ENCODE peak calls at places on chromosome 18, in six cellular contexts. B, O, U, H, F and M are unnamed samples. For H3K4me1, the result is how much of the 10 kb centered on the place peaks cover.

GRCh38 chr18:68362907-68363306 is 352.0 kb downstream of the TMX3 start:
- DNase-seq in H (no peak), O (no peak), U (no peak), F (no peak), B (no peak), M (no peak)

GRCh38 chr18:75211721-75212625 is 1.4 kb downstream of the TSHZ1 start:
- DNase-seq in F (peak), B (peak), O (peak), U (peak), H (no peak), M (peak)

GRCh38 chr18:63979409-63979908 is 9.6 kb downstream of the SERPINB8 start:
- DNase-seq in F (peak), H (no peak), B (peak), O (peak), U (peak), M (no peak)

GRCh38 chr18:47150824-47151366 is 595 bp upstream of the HDHD2 start:
- DNase-seq in B (no peak), U (peak), O (peak), F (no peak), H (no peak), M (no peak)

GRCh38 chr18:12860530-12860929 is 23.5 kb downstream of the PTPN2 start:
- DNase-seq in O (no peak), U (no peak), B (no peak), H (no peak), F (no peak), M (no peak)

GRCh38 chr18:13266208-13267100 is 47.9 kb downstream of the LDLRAD4 start:
- DNase-seq in H (no peak), O (no peak), F (peak), B (no peak), U (no peak), M (peak)

GRCh38 chr18:21129586-21130216 is 18.1 kb upstream of the ROCK1 start:
- DNase-seq in U (no peak), H (no peak), O (no peak), B (no peak), F (peak), M (no peak)

GRCh38 chr18:75216926-75217303 is 6.3 kb downstream of the TSHZ1 start:
- DNase-seq in F (no peak), B (no peak), H (no peak), O (no peak), U (no peak), M (no peak)

GRCh38 chr18:12598181-12598921 is 59.6 kb downstream of the SPIRE1 start:
- DNase-seq in H (no peak), B (peak), O (peak), U (peak), F (peak), M (no peak)

GRCh38 chr18:36735130-36735529 is 93.7 kb downstream of the TPGS2 start:
- DNase-seq in H (no peak), F (no peak), O (no peak), B (no peak), U (no peak), M (no peak)

GRCh38 chr18:30132959-30133358 is 909.6 kb downstream of the DSC3 start:
- DNase-seq in H (no peak), U (no peak), O (no peak), B (no peak), F (peak), M (no peak)

GRCh38 chr18:42821492-42821891 is 294.0 kb downstream of the RIT2 start:
- DNase-seq in F (no peak), H (no peak), B (no peak), O (no peak), U (no peak), M (no peak)

GRCh38 chr18:52287151-52287550 is 52.8 kb upstream of the DCC start:
- DNase-seq in O (peak), B (no peak), F (no peak), U (no peak), H (no peak), M (no peak)

GRCh38 chr18:35131387-35132283 is 90.4 kb downstream of the MAPRE2 start:
- DNase-seq in U (no peak), B (peak), O (no peak), F (no peak), H (no peak), M (no peak)

GRCh38 chr18:27017901-27018500 is 152.5 kb upstream of the AQP4 start:
- DNase-seq in F (peak), B (no peak), U (peak), O (peak), H (no peak), M (no peak)

GRCh38 chr18:5890606-5891360 is 4.5 kb downstream of the TMEM200C start:
- DNase-seq in H (no peak), B (peak), F (no peak), U (peak), O (peak), M (peak)

GRCh38 chr18:55706893-55707292 is 118.9 kb upstream of the TCF4 start:
- DNase-seq in H (no peak), O (no peak), F (peak), B (no peak), U (no peak), M (no peak)

GRCh38 chr18:68721681-68722583 is 7.0 kb upstream of the TMX3 start:
- DNase-seq in H (no peak), O (no peak), U (no peak), F (peak), B (no peak), M (no peak)

GRCh38 chr18:11565716-11566115 is 43.7 kb upstream of the SLC35G4 start:
- DNase-seq in O (no peak), U (no peak), H (no peak), B (no peak), F (no peak), M (no peak)

GRCh38 chr18:24560511-24560981 is 100.1 kb downstream of the HRH4 start:
- DNase-seq in F (no peak), O (peak), H (no peak), B (no peak), U (peak), M (no peak)

GRCh38 chr18:54684786-54685185 is 93.7 kb downstream of the DYNAP start:
- DNase-seq in F (no peak), B (peak), H (no peak), O (peak), U (peak), M (no peak)

GRCh38 chr18:46338213-46338612 is 234.0 kb downstream of the HAUS1 start:
- DNase-seq in O (peak), U (peak), H (no peak), B (no peak), F (no peak), M (peak)

GRCh38 chr18:50518787-50519520 is 40.9 kb upstream of the MAPK4 start:
- DNase-seq in B (no peak), H (no peak), F (peak), U (no peak), O (no peak), M (no peak)

GRCh38 chr18:12657849-12658829 is at the start of gene SPIRE1:
- DNase-seq in F (peak), H (no peak), B (peak), U (peak), O (peak), M (peak)

GRCh38 chr18:57142361-57142760 is 4.5 kb upstream of the BOD1L2 start:
- DNase-seq in H (no peak), B (no peak), F (no peak), U (no peak), O (no peak), M (no peak)

GRCh38 chr18:32261003-32261402 is 71.2 kb downstream of the MEP1B start:
- DNase-seq in B (no peak), U (no peak), O (peak), F (no peak), H (no peak), M (no peak)

GRCh38 chr18:61893971-61894750 is 1.4 kb upstream of the RNF152 start:
- DNase-seq in U (peak), F (peak), H (peak), B (peak), O (peak), M (peak)

GRCh38 chr18:48792141-48792540 is 158.6 kb downstream of the SMAD7 start:
- DNase-seq in H (no peak), F (no peak), B (no peak), O (no peak), U (no peak), M (peak)

GRCh38 chr18:12296457-12296856 is 11.6 kb upstream of the TUBB6 start:
- DNase-seq in F (no peak), H (no peak), O (no peak), B (peak), U (no peak), M (peak)

GRCh38 chr18:67151366-67151765 is 365.2 kb downstream of the DSEL start:
- DNase-seq in F (no peak), B (no peak), O (peak), U (peak), H (no peak), M (no peak)

GRCh38 chr18:58163004-58163590 is 119.1 kb downstream of the NEDD4L start:
- DNase-seq in U (no peak), F (no peak), B (no peak), O (no peak), H (no peak), M (no peak)

GRCh38 chr18:36284671-36285295 is 12.7 kb upstream of the FHOD3 start:
- DNase-seq in U (peak), B (peak), F (peak), H (no peak), O (peak), M (no peak)

GRCh38 chr18:2337552-2338141 is 233.7 kb downstream of the METTL4 start:
- DNase-seq in F (peak), B (peak), U (peak), H (no peak), O (peak), M (no peak)

DNA sequence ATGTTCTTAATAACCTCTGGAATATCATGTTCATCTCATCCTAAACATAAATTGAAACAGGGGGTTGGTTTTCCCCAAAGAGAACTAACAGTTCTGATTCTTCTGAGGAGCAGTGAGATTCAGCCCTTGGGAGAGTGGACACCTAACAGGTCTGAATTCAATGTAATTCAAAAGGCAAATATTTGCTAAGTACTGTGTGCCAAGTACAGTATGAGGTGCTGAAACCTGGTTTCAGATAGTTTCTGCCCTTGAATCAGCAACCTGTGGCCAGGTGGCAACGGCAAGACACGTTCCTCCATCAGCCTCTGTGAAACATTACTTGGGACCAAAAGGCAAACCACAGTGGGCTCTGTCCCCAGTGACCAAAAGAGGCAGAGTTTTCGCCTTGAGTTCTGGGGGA is 1.3 kb downstream of the LRRC30 start:
- DNase-seq in F (no peak), H (no peak), O (no peak), B (no peak), U (no peak), M (no peak)
- H3K27ac ChIP-seq in F (no peak), H (no peak), O (no peak), B (no peak), U (no peak), M (no peak)

GRCh38 chr18:44914028-44914427 is 233.3 kb downstream of the SETBP1 start:
- DNase-seq in B (no peak), U (no peak), H (no peak), F (no peak), O (no peak), M (no peak)
- H3K4me1 ChIP-seq in B (under half), U (under half), H (under half), F (under half), O (under half), M (under half)

DNA sequence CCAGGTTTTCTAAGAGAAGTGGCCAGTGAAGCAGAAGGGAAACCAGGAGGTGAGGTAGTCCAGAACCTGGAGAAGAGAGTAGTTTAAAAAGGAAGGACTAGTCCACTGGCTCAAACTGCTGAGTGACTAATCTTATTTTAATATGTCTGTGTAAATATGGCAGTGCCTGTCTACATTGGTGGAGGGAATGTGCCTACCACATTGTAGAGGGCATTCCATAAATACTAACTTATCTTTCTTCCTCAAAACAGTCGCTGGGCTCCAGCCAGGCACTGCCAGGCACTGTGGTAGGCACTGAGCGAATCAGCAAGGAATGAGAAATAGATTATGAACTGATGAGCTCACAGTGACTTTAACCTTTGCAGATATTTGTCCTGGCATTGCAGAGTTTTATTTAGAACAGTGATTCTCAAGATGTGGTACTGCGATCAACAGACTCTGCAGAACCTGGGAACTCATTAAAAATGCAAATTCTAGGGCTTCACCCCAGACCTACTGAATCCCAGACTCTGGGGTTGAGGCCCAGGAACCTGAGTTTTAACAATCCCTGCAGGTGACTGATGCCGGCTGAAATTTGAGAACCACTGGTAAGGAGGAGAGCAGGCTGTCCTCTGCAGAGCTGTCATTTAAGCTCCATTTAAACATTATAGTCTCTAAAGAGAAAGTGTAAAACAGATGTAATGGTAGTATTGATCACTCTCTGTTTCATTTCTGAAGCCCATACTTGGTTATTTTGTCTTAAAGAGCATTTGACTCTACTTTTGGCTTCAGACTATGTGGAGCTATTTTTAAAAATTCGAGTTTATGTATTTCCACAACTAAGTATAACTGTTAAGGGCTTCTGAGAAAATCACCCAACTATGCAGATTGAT is 487.9 kb downstream of the DLGAP1 start:
- DNase-seq in O (peak), H (peak), U (peak), F (peak), B (no peak), M (no peak)
- H3K27ac ChIP-seq in O (no peak), H (no peak), U (no peak), F (peak), B (no peak), M (no peak)

GRCh38 chr18:59904051-59904601 is 4.3 kb downstream of the PMAIP1 start:
- DNase-seq in F (no peak), O (no peak), B (no peak), U (no peak), H (no peak), M (no peak)

GRCh38 chr18:59906203-59906602 is 6.4 kb downstream of the PMAIP1 start:
- DNase-seq in H (no peak), O (no peak), B (no peak), F (no peak), U (no peak), M (no peak)

GRCh38 chr18:59907172-59907571 is 7.4 kb downstream of the PMAIP1 start:
- DNase-seq in F (peak), B (no peak), H (no peak), O (no peak), U (no peak), M (no peak)

GRCh38 chr18:59907660-59908059 is 7.9 kb downstream of the PMAIP1 start:
- DNase-seq in F (no peak), U (no peak), B (no peak), O (no peak), H (no peak), M (no peak)

GRCh38 chr18:59905686-59906091 is 5.9 kb downstream of the PMAIP1 start:
- DNase-seq in F (no peak), O (no peak), H (no peak), U (no peak), B (no peak), M (no peak)
- H3K4me1 ChIP-seq in F (under half), O (under half), H (under half), U (under half), B (under half), M (under half)